ENCODE peak calls at places on chromosomes 5 and 9, in five cellular contexts. One of them, this sample, is unnamed.

GRCh38 chr9:68979538-68980314 is 34.2 kb downstream of the PRKACG start:
- DNase-seq in MM.1S: no peak
- DNase-seq in activated CD8-positive, alpha-beta T cell treated with anti-CD3 and anti-CD28 coated beads for 36 hours: peak; percentile 44
- DNase-seq in AG04450: no peak
- DNase-seq in sigmoid colon: peak; percentile 87
- DNase-seq in this sample: no peak

GRCh38 chr5:148586796-148587195 is 67.5 kb downstream of the HTR4 start:
- DNase-seq in MM.1S: no peak
- DNase-seq in activated CD8-positive, alpha-beta T cell treated with anti-CD3 and anti-CD28 coated beads for 36 hours: no peak
- DNase-seq in AG04450: no peak
- DNase-seq in sigmoid colon: no peak
- DNase-seq in this sample: no peak

GRCh38 chr9:97534185-97534584 is 32.7 kb downstream of the TMOD1 start:
- DNase-seq in MM.1S: no peak
- DNase-seq in activated CD8-positive, alpha-beta T cell treated with anti-CD3 and anti-CD28 coated beads for 36 hours: no peak
- DNase-seq in AG04450: no peak
- DNase-seq in sigmoid colon: peak; percentile 21
- DNase-seq in this sample: no peak

GRCh38 chr9:89806371-89807100 is 201.7 kb downstream of the GADD45G start:
- DNase-seq in MM.1S: no peak
- DNase-seq in activated CD8-positive, alpha-beta T cell treated with anti-CD3 and anti-CD28 coated beads for 36 hours: no peak
- DNase-seq in AG04450: no peak
- DNase-seq in sigmoid colon: no peak
- DNase-seq in this sample: no peak

GRCh38 chr9:95025213-95026170 is 292.0 kb downstream of the FANCC start:
- DNase-seq in MM.1S: no peak
- DNase-seq in activated CD8-positive, alpha-beta T cell treated with anti-CD3 and anti-CD28 coated beads for 36 hours: no peak
- DNase-seq in AG04450: peak; percentile 68
- DNase-seq in sigmoid colon: peak; percentile 87
- DNase-seq in this sample: no peak

GRCh38 chr9:13485068-13485596 is 205.6 kb upstream of the MPDZ start:
- DNase-seq in MM.1S: no peak
- DNase-seq in activated CD8-positive, alpha-beta T cell treated with anti-CD3 and anti-CD28 coated beads for 36 hours: no peak
- DNase-seq in AG04450: no peak
- DNase-seq in sigmoid colon: peak; percentile 91
- DNase-seq in this sample: no peak

GRCh38 chr9:2159521-2160417 is 144.6 kb downstream of the SMARCA2 start:
- DNase-seq in MM.1S: peak; percentile 38
- DNase-seq in activated CD8-positive, alpha-beta T cell treated with anti-CD3 and anti-CD28 coated beads for 36 hours: no peak
- DNase-seq in AG04450: no peak
- DNase-seq in sigmoid colon: no peak
- DNase-seq in this sample: no peak

GRCh38 chr9:92661761-92662160 is 8.2 kb downstream of the IPPK start:
- DNase-seq in MM.1S: no peak
- DNase-seq in activated CD8-positive, alpha-beta T cell treated with anti-CD3 and anti-CD28 coated beads for 36 hours: no peak
- DNase-seq in AG04450: no peak
- DNase-seq in sigmoid colon: no peak
- DNase-seq in this sample: no peak

GRCh38 chr9:101388507-101388993 is 3.7 kb upstream of the BAAT start:
- DNase-seq in MM.1S: no peak
- DNase-seq in activated CD8-positive, alpha-beta T cell treated with anti-CD3 and anti-CD28 coated beads for 36 hours: no peak
- DNase-seq in AG04450: no peak
- DNase-seq in sigmoid colon: no peak
- DNase-seq in this sample: no peak

GRCh38 chr9:93107151-93107824 is 11.3 kb downstream of the CARD19 start:
- DNase-seq in MM.1S: no peak
- DNase-seq in activated CD8-positive, alpha-beta T cell treated with anti-CD3 and anti-CD28 coated beads for 36 hours: no peak
- DNase-seq in AG04450: no peak
- DNase-seq in sigmoid colon: peak; percentile 48
- DNase-seq in this sample: no peak

GRCh38 chr9:136138566-136138965 is 19.9 kb upstream of the TMEM250 start:
- DNase-seq in MM.1S: no peak
- DNase-seq in activated CD8-positive, alpha-beta T cell treated with anti-CD3 and anti-CD28 coated beads for 36 hours: peak; percentile 83
- DNase-seq in AG04450: no peak
- DNase-seq in sigmoid colon: no peak
- DNase-seq in this sample: peak; percentile 66
- TF ChIP-seq CTCF in MM.1S: peak; percentile 34
- TF ChIP-seq CTCF in activated CD8-positive, alpha-beta T cell treated with anti-CD3 and anti-CD28 coated beads for 36 hours: peak; percentile 60
- TF ChIP-seq CTCF in AG04450: peak; percentile 23
- TF ChIP-seq CTCF in sigmoid colon: no peak
- TF ChIP-seq CTCF in this sample: no peak

GRCh38 chr5:39740404-39740803 is 315.6 kb upstream of the DAB2 start:
- DNase-seq in MM.1S: no peak
- DNase-seq in activated CD8-positive, alpha-beta T cell treated with anti-CD3 and anti-CD28 coated beads for 36 hours: no peak
- DNase-seq in AG04450: no peak
- DNase-seq in sigmoid colon: no peak
- DNase-seq in this sample: no peak
- TF ChIP-seq CTCF in MM.1S: no peak
- TF ChIP-seq CTCF in activated CD8-positive, alpha-beta T cell treated with anti-CD3 and anti-CD28 coated beads for 36 hours: no peak
- TF ChIP-seq CTCF in AG04450: no peak
- TF ChIP-seq CTCF in sigmoid colon: no peak
- TF ChIP-seq CTCF in this sample: no peak

GRCh38 chr9:37938121-37938906 is 34.4 kb upstream of the SLC25A51 start:
- DNase-seq in MM.1S: no peak
- DNase-seq in activated CD8-positive, alpha-beta T cell treated with anti-CD3 and anti-CD28 coated beads for 36 hours: no peak
- DNase-seq in AG04450: peak; percentile 41
- DNase-seq in sigmoid colon: no peak
- DNase-seq in this sample: no peak
- TF ChIP-seq CTCF in MM.1S: no peak
- TF ChIP-seq CTCF in activated CD8-positive, alpha-beta T cell treated with anti-CD3 and anti-CD28 coated beads for 36 hours: no peak
- TF ChIP-seq CTCF in AG04450: peak; percentile 7
- TF ChIP-seq CTCF in sigmoid colon: no peak
- TF ChIP-seq CTCF in this sample: no peak

GRCh38 chr5:79109527-79110492 is 1.8 kb upstream of the BHMT start:
- DNase-seq in MM.1S: peak; percentile 36
- DNase-seq in activated CD8-positive, alpha-beta T cell treated with anti-CD3 and anti-CD28 coated beads for 36 hours: peak; percentile 68
- DNase-seq in AG04450: no peak
- DNase-seq in sigmoid colon: no peak
- DNase-seq in this sample: peak; percentile 65

GRCh38 chr5:79111387-79111959 is at the start of gene BHMT:
- DNase-seq in MM.1S: no peak
- DNase-seq in activated CD8-positive, alpha-beta T cell treated with anti-CD3 and anti-CD28 coated beads for 36 hours: no peak
- DNase-seq in AG04450: no peak
- DNase-seq in sigmoid colon: no peak
- DNase-seq in this sample: no peak

GRCh38 chr5:79108792-79109191 is 2.8 kb upstream of the BHMT start:
- DNase-seq in MM.1S: no peak
- DNase-seq in activated CD8-positive, alpha-beta T cell treated with anti-CD3 and anti-CD28 coated beads for 36 hours: no peak
- DNase-seq in AG04450: no peak
- DNase-seq in sigmoid colon: no peak
- DNase-seq in this sample: no peak

GRCh38 chr5:79107020-79107796 is 4.4 kb upstream of the BHMT start:
- DNase-seq in MM.1S: no peak
- DNase-seq in activated CD8-positive, alpha-beta T cell treated with anti-CD3 and anti-CD28 coated beads for 36 hours: no peak
- DNase-seq in AG04450: no peak
- DNase-seq in sigmoid colon: no peak
- DNase-seq in this sample: no peak

DNA sequence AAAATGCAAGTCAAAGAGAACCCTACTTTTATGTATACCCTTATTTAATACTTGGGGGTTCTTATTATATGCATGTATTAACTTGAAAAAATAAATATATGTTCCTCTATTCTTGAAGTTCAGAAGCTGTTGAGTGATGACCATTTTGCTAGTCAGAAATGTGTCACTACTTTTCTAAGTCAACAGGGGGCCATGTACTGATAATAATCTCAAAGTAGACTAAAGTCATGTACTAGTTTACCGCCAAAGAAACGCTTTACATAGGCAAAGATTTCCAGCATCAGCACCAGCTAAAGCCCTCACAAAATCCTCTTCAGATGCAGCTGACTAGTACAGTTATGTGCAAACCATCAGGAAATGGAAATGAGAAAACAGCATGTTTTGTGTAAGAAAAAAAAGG is 5.7 kb upstream of the BHMT start:
- DNase-seq in MM.1S: no peak
- DNase-seq in activated CD8-positive, alpha-beta T cell treated with anti-CD3 and anti-CD28 coated beads for 36 hours: no peak
- DNase-seq in AG04450: no peak
- DNase-seq in sigmoid colon: no peak
- DNase-seq in this sample: no peak
- TF ChIP-seq CTCF in MM.1S: no peak
- TF ChIP-seq CTCF in activated CD8-positive, alpha-beta T cell treated with anti-CD3 and anti-CD28 coated beads for 36 hours: peak; percentile 13
- TF ChIP-seq CTCF in AG04450: no peak
- TF ChIP-seq CTCF in sigmoid colon: no peak
- TF ChIP-seq CTCF in this sample: no peak

DNA sequence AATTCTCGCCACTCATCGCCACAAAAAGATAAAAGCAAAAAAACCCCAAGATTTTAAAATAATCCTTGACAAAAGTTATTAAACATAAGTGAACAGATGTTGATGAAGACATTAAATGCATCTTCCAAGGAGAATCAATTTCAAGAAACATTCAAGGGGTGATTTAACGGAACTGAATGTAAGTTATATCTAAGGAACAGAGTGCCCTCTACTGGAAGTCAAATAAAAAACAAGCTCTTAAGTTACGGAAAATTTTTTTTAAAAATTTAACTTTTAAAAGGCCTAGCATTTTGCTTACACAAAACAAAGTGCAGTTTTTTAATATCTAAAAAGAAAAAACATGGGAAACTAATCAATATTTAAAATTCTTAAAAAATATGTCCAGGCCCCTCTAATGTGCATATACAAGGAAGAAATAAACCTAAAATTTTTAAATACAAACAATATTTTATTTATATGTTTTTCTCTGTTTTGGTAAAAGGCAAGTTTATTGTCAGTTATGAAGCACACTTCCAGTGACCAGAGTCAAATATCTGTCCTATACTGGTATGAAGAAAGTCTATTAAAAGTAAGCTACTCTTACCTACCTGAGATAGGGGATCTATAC is 28.0 kb downstream of the TEX10 start:
- DNase-seq in MM.1S: peak; percentile 11
- DNase-seq in activated CD8-positive, alpha-beta T cell treated with anti-CD3 and anti-CD28 coated beads for 36 hours: no peak
- DNase-seq in AG04450: peak; percentile 15
- DNase-seq in sigmoid colon: no peak
- DNase-seq in this sample: no peak
- TF ChIP-seq CTCF in MM.1S: peak; percentile 38
- TF ChIP-seq CTCF in activated CD8-positive, alpha-beta T cell treated with anti-CD3 and anti-CD28 coated beads for 36 hours: peak; percentile 51
- TF ChIP-seq CTCF in AG04450: peak; percentile 57
- TF ChIP-seq CTCF in sigmoid colon: peak; percentile 32
- TF ChIP-seq CTCF in this sample: no peak

DNA sequence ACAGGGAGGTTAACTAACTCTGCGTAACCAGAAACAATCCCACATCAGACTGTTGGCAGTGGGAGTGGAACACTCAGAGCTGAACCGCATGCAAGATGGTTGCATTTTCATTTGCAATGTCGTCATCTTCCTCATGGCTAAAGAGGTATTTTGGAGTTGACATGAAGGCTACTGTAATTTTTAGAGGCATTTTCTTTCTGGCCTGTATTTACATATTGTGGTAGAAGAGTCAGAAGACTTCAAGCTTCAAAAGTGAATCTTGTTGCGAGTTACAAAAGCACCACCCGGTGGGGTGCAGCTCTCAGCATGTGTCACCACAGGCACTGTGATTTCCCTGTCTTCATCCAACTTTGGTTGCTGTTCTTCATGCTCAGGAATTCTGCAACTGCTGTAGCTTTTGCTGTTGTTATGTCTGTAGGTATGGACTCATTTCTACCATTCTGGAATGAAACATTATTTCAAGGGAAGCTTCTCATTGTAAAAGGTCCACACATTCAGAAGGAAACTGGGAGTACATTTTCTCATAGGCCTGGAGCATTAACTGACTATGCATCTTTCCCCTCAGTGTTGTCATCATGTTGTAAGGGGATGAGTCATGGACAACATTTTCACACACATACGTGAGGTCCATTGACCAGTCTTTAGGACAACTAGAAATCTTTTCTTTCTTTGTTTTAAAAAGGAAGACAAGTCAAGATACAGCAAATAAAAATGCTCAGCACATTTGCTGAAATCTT is 35.4 kb upstream of the GDNF start:
- DNase-seq in MM.1S: no peak
- DNase-seq in activated CD8-positive, alpha-beta T cell treated with anti-CD3 and anti-CD28 coated beads for 36 hours: no peak
- DNase-seq in AG04450: peak; percentile 59
- DNase-seq in sigmoid colon: no peak
- DNase-seq in this sample: no peak
- TF ChIP-seq CTCF in MM.1S: no peak
- TF ChIP-seq CTCF in activated CD8-positive, alpha-beta T cell treated with anti-CD3 and anti-CD28 coated beads for 36 hours: no peak
- TF ChIP-seq CTCF in AG04450: no peak
- TF ChIP-seq CTCF in sigmoid colon: no peak
- TF ChIP-seq CTCF in this sample: no peak

DNA sequence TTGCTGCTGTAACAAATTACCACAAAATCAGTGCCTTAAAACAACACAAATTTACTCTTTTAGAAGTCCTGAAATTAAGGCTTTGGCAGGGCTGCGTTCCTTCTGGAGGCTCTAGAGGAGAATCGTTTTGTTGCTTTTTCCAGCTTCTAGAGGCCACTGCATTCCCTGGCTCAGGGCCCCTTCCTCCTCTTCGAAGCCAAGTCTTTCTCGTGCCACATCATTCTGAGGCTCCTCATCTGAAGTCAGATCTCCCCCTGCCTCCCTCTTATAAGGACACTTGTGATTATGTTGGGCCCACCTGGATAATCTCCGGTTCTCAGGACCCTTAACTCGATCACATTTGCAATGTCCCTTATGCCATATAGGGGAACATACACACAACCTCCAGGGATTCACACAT is 48.0 kb downstream of the SLC22A5 start:
- DNase-seq in MM.1S: no peak
- DNase-seq in activated CD8-positive, alpha-beta T cell treated with anti-CD3 and anti-CD28 coated beads for 36 hours: no peak
- DNase-seq in AG04450: no peak
- DNase-seq in sigmoid colon: no peak
- DNase-seq in this sample: no peak
- TF ChIP-seq CTCF in MM.1S: no peak
- TF ChIP-seq CTCF in activated CD8-positive, alpha-beta T cell treated with anti-CD3 and anti-CD28 coated beads for 36 hours: no peak
- TF ChIP-seq CTCF in AG04450: no peak
- TF ChIP-seq CTCF in sigmoid colon: no peak
- TF ChIP-seq CTCF in this sample: no peak

DNA sequence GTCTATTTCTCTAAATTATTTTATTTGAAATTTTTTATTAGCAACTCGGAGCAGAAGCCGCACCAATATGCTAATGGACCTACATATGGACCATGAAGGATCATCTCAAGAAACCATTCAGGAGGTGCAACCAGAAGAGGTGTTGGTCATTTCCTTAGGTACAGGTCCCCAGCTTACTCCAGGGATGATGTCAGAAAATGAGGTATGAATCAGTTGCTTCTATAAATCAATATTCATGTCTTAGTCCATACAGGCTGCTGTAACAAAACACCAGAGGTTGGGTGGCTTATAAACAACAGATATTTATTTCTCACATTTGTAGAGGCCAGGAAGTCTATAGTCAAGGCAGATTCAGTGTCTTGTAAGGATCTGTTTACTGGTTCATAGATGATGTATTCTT is 50.8 kb downstream of the GAPVD1 start:
- DNase-seq in MM.1S: no peak
- DNase-seq in activated CD8-positive, alpha-beta T cell treated with anti-CD3 and anti-CD28 coated beads for 36 hours: no peak
- DNase-seq in AG04450: no peak
- DNase-seq in sigmoid colon: no peak
- DNase-seq in this sample: no peak
- TF ChIP-seq CTCF in MM.1S: no peak
- TF ChIP-seq CTCF in activated CD8-positive, alpha-beta T cell treated with anti-CD3 and anti-CD28 coated beads for 36 hours: no peak
- TF ChIP-seq CTCF in AG04450: no peak
- TF ChIP-seq CTCF in sigmoid colon: no peak
- TF ChIP-seq CTCF in this sample: no peak

GRCh38 chr5:97297063-97297715 is 114.1 kb upstream of the RIOK2 start:
- DNase-seq in MM.1S: peak; percentile 61
- DNase-seq in activated CD8-positive, alpha-beta T cell treated with anti-CD3 and anti-CD28 coated beads for 36 hours: peak; percentile 27
- DNase-seq in AG04450: no peak
- DNase-seq in sigmoid colon: no peak
- DNase-seq in this sample: peak; percentile 48
- TF ChIP-seq CTCF in MM.1S: peak; percentile 62
- TF ChIP-seq CTCF in activated CD8-positive, alpha-beta T cell treated with anti-CD3 and anti-CD28 coated beads for 36 hours: no peak
- TF ChIP-seq CTCF in AG04450: peak; percentile 41
- TF ChIP-seq CTCF in sigmoid colon: no peak
- TF ChIP-seq CTCF in this sample: peak; percentile 36